ENCODE peak calls at places on chromosome 9, in five cellular contexts. G is HCT116, V is transverse colon, R is sigmoid colon, T is H1. D is an unnamed sample.
A peak's percentile ranks its signal among the peaks of the same experiment; 100 is the strongest.

GRCh38 chr9:16752615-16753014 is 117.9 kb downstream of the BNC2 start:
- DNase-seq in G (no peak), V (no peak), R (no peak), T (no peak), D (no peak)

GRCh38 chr9:108545446-108545845 is 310.3 kb downstream of the ACTL7B start:
- DNase-seq in G (no peak), V (no peak), R (no peak), T (no peak), D (no peak)

GRCh38 chr9:21812945-21813568 is 10.6 kb downstream of the MTAP start:
- DNase-seq in G (no peak), V (peak; percentile 80), R (peak; percentile 80), T (no peak), D (peak; percentile 70)

GRCh38 chr9:97972753-97973152 is 10.4 kb upstream of the ANP32B start:
- DNase-seq in G (no peak), V (no peak), R (no peak), T (no peak), D (no peak)

GRCh38 chr9:86080112-86080579 is 19.2 kb downstream of the GOLM1 start:
- DNase-seq in G (no peak), V (no peak), R (no peak), T (no peak), D (no peak)

GRCh38 chr9:112489039-112489546 is 2.5 kb downstream of the KIAA1958 start:
- DNase-seq in G (no peak), V (no peak), R (no peak), T (no peak), D (no peak)

GRCh38 chr9:98097836-98098235 is 21.2 kb downstream of the TRIM14 start:
- DNase-seq in G (no peak), V (peak; percentile 6), R (no peak), T (no peak), D (no peak)

GRCh38 chr9:16236326-16236725 is 634.1 kb downstream of the BNC2 start:
- DNase-seq in G (no peak), V (no peak), R (peak; percentile 79), T (no peak), D (no peak)

GRCh38 chr9:108057421-108058136 is 568.0 kb upstream of the KLF4 start:
- DNase-seq in G (no peak), V (peak; percentile 14), R (peak; percentile 81), T (no peak), D (no peak)

GRCh38 chr9:22342489-22343217 is 104.0 kb upstream of the DMRTA1 start:
- DNase-seq in G (no peak), V (no peak), R (no peak), T (no peak), D (no peak)

GRCh38 chr9:75866273-75866871 is 24.1 kb upstream of the PCSK5 start:
- DNase-seq in G (peak; percentile 48), V (peak; percentile 52), R (no peak), T (no peak), D (peak; percentile 19)

GRCh38 chr9:23841304-23841703 is 15.3 kb upstream of the ELAVL2 start:
- DNase-seq in G (no peak), V (no peak), R (no peak), T (no peak), D (no peak)

GRCh38 chr9:112945620-112946208 is 55.0 kb upstream of the SLC46A2 start:
- DNase-seq in G (no peak), V (peak; percentile 10), R (no peak), T (peak; percentile 41), D (no peak)

GRCh38 chr9:83646500-83647239 is 23.7 kb downstream of the IDNK start:
- DNase-seq in G (no peak), V (no peak), R (no peak), T (no peak), D (peak; percentile 19)

GRCh38 chr9:94644543-94644942 is 5.2 kb upstream of the FBP1 start:
- DNase-seq in G (no peak), V (no peak), R (no peak), T (no peak), D (no peak)

GRCh38 chr9:134842321-134842720 is 38.3 kb upstream of the FCN2 start:
- DNase-seq in G (no peak), V (no peak), R (peak; percentile 53), T (no peak), D (no peak)

GRCh38 chr9:91659529-91660294 is 236.1 kb upstream of the NFIL3 start:
- DNase-seq in G (peak; percentile 12), V (no peak), R (no peak), T (no peak), D (peak; percentile 21)

GRCh38 chr9:96156151-96156550 is 145.8 kb downstream of the HSD17B3 start:
- DNase-seq in G (no peak), V (no peak), R (peak; percentile 41), T (no peak), D (no peak)

GRCh38 chr9:35051069-35051967 is 21.1 kb downstream of the VCP start:
- DNase-seq in G (peak; percentile 27), V (peak; percentile 41), R (no peak), T (no peak), D (peak; percentile 60)

GRCh38 chr9:17930091-17930490 is 351.2 kb downstream of the SH3GL2 start:
- DNase-seq in G (no peak), V (no peak), R (no peak), T (no peak), D (no peak)

GRCh38 chr9:109721021-109721420 is 59.0 kb upstream of the PALM2AKAP2 start:
- DNase-seq in G (no peak), V (no peak), R (no peak), T (no peak), D (no peak)

GRCh38 chr9:123710299-123710698 is 219.6 kb downstream of the DENND1A start:
- DNase-seq in G (no peak), V (no peak), R (no peak), T (no peak), D (no peak)

GRCh38 chr9:16431666-16432065 is 438.8 kb downstream of the BNC2 start:
- DNase-seq in G (no peak), V (no peak), R (no peak), T (no peak), D (no peak)

GRCh38 chr9:693460-694390 is 147.8 kb upstream of the DMRT1 start:
- DNase-seq in G (no peak), V (peak; percentile 32), R (peak; percentile 93), T (no peak), D (no peak)

GRCh38 chr9:133876144-133876543 is 116.0 kb downstream of the VAV2 start:
- DNase-seq in G (no peak), V (no peak), R (no peak), T (no peak), D (no peak)

GRCh38 chr9:95035846-95036245 is 281.7 kb downstream of the FANCC start:
- DNase-seq in G (no peak), V (no peak), R (no peak), T (no peak), D (no peak)

GRCh38 chr9:21121079-21121478 is 20.6 kb downstream of the IFNW1 start:
- DNase-seq in G (no peak), V (no peak), R (no peak), T (no peak), D (no peak)

DNA sequence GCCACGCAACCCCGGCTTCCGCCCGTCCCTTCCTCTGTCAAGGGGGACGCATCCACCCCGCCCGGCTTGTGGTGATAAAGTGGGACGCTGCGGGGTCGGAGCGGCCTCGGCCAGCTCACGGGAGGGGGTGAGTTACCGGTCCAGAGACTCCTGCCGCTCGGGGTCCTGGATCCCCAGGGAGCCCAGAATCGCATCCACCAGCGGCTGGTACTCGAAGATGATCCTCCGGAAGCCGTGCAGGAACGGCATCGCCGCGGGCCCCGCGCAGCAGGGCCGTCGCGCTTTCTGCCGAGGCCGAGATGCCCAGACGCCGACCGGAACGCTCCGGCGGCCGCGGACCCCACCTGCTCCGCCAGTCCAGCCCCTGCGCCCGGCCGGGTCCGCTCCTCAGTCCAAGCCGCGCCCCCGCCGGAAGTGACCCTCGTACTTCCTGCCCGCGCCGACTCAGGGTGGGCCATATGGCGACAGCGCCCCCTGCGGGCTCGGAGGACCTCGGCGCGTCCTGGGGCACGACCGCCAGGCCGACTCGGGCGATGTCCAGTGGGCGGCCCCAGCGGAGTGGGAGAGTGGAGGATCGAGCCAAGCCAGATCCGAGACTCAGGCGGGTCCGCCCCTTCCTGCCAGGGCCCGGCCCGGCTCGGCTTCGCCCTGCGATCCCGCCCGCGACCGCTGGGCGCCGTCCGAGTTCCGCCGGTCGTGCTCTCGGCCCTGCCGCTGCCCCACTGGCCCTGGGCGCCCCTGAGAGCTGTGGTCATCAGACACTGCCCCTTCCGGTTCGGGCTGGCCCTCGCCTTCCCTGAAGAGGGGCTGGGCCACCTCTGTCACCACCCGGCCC is at the start of gene ASB6:
- DNase-seq in G (peak; percentile 92), V (peak; percentile 98), R (peak; percentile 98), T (peak; percentile 83), D (peak; percentile 98)
- TF ChIP-seq POLR2A in G (peak; percentile 26), V (peak; percentile 67), R (no peak), T (peak; percentile 62), D (peak; percentile 77)

DNA sequence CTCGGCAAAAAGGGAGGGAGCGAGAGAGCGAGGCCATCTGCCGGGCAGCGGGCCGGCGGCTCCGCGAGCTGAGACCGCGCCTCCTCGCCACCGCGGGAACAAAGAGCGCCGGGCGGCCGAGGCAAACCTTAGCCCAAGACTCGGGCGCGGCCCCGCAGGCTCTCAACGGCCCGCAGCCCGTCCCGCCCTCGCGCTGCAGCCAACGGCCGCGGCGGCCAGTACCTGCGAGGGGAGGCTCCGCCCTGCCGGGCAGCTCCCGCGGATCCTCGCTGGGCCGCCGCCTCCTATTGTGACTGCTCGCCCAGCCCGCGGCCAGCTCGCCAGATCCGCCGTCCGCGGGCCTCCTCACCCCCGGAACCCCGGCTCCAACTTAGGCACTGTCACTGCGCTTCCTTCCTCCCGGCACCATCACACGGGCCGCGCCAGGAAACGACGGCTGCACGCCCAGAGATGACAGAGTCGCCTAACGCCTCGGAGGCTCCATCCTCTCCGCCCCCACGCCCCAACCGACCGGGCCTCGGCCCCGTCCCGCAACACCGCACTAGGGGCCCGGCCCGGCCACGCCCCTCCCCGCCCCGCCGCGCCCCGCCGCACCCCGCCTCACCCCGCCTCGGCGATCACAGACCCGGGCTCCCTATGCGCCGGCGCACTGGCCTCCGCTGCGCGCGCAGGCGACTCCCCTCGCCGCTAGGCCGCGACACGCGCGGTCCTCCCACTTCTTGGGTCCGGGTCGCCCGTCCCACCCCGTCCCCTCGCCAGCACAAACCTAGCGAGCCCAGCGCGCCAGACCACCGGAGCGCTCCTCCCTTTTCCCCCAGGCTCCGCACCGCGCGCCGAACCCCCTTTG is 486 bp upstream of the RNF38 start:
- DNase-seq in G (peak; percentile 57), V (peak; percentile 93), R (peak; percentile 93), T (peak; percentile 41), D (peak; percentile 92)
- TF ChIP-seq POLR2A in G (peak; percentile 29), V (peak; percentile 83), R (peak; percentile 28), T (peak; percentile 94), D (peak; percentile 71)

DNA sequence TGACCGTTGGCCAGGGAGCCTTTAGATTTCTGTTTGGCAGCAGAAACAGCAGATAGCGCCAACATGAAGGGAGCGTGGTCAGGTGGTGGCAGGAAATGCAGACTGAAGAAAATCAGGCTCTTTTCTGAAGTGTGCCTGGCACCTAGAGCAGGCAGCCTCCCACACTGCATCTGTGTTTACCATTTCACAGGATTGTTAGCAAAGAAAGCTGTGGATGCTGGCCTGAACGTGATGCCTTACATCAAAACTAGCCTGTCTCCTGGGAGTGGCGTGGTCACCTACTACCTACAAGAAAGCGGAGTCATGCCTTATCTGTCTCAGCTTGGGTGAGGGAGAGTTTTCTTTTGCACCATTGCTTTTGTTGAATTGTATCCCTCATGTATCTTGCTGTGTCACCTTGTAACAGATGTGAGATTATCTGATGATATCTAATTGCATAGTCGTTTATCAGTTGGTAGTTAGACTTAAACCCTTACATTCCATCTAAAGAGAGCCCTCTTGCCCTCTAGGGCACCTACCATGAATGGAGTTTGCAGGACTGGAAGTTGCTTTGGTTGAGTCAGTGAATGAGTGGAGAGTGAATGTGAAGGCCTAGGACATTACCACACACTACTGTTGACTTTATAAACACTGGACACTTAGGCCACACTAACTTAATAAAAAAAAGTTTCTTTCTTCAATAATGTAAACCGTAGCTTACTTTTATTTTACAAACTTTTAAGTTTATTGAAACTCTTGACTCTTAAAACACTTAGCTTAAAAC is 42.8 kb downstream of the ACO1 start:
- DNase-seq in G (no peak), V (peak; percentile 28), R (no peak), T (no peak), D (peak; percentile 71)
- TF ChIP-seq POLR2A in G (no peak), V (no peak), R (no peak), T (no peak), D (no peak)

GRCh38 chr9:137907776-137908175 is 30.2 kb downstream of the CACNA1B start:
- DNase-seq in G (no peak), V (no peak), R (no peak), T (no peak), D (no peak)
- TF ChIP-seq POLR2A in G (no peak), V (no peak), R (no peak), T (no peak), D (no peak)